ENCODE peak calls at places on chromosome 3, in ten cellular contexts. B, Y, C, R, V, L, Q, O, E and H are unnamed samples.
A peak's percentile ranks its signal among the peaks of the same experiment; 100 is the strongest.

GRCh38 chr3:63405882-63406281 is 127.8 kb downstream of the SYNPR start:
- DNase-seq in Y (no peak), L (no peak), Q (no peak), O (no peak), V (no peak), E (no peak), C (no peak), R (no peak), B (no peak), H (no peak)

GRCh38 chr3:151305081-151305777 is 11.4 kb downstream of the GPR87 start:
- DNase-seq in O (peak; percentile 84), V (no peak), L (peak; percentile 4), R (no peak), E (peak; percentile 61), Y (peak; percentile 28), B (peak; percentile 56), Q (no peak), C (no peak), H (peak; percentile 92)

GRCh38 chr3:194375473-194375872 is 5.9 kb upstream of the LRRC15 start:
- DNase-seq in Y (no peak), Q (no peak), V (no peak), R (no peak), L (no peak), E (no peak), O (no peak), B (no peak), C (no peak), H (no peak)

GRCh38 chr3:152426393-152426792 is 157.7 kb downstream of the MBNL1 start:
- DNase-seq in V (no peak), B (no peak), L (no peak), Y (no peak), Q (no peak), O (no peak), E (no peak), R (no peak), C (no peak), H (no peak)

GRCh38 chr3:30894521-30895289 is at the start of gene GADL1:
- DNase-seq in O (no peak), B (peak; percentile 43), R (no peak), C (peak; percentile 20), Y (no peak), E (peak; percentile 29), Q (peak; percentile 23), V (peak; percentile 28), L (peak; percentile 73), H (no peak)

GRCh38 chr3:71416868-71417267 is 166.7 kb downstream of the FOXP1 start:
- DNase-seq in O (no peak), C (no peak), L (no peak), B (no peak), Y (no peak), R (peak; percentile 68), Q (no peak), V (no peak), E (no peak), H (no peak)

GRCh38 chr3:195763843-195764825 is 43.4 kb downstream of the MUC20 start:
- DNase-seq in E (no peak), C (no peak), O (no peak), L (no peak), Q (no peak), Y (no peak), B (no peak), R (no peak), V (no peak), H (no peak)

GRCh38 chr3:125647318-125648014 is 52.2 kb upstream of the OSBPL11 start:
- DNase-seq in E (no peak), Q (no peak), C (no peak), R (no peak), V (no peak), Y (peak; percentile 59), L (no peak), O (no peak), B (no peak), H (peak; percentile 69)

GRCh38 chr3:87503901-87504498 is 227.6 kb upstream of the POU1F1 start:
- DNase-seq in O (peak; percentile 15), R (no peak), L (peak; percentile 47), V (no peak), C (no peak), Y (peak; percentile 29), Q (no peak), B (no peak), E (peak; percentile 68), H (peak; percentile 39)

GRCh38 chr3:180947761-180948390 is 35.4 kb downstream of the FXR1 start:
- DNase-seq in Q (no peak), V (no peak), R (no peak), C (no peak), L (no peak), Y (no peak), B (no peak), O (no peak), E (no peak), H (no peak)

GRCh38 chr3:121976727-121977126 is 45.3 kb downstream of the ILDR1 start:
- DNase-seq in O (no peak), V (no peak), L (no peak), Y (no peak), E (no peak), C (no peak), Q (no peak), R (no peak), B (no peak), H (no peak)

GRCh38 chr3:146065573-146066006 is 95.4 kb downstream of the PLOD2 start:
- DNase-seq in E (no peak), L (no peak), Y (peak; percentile 35), R (no peak), O (peak; percentile 48), Q (peak; percentile 40), C (peak; percentile 31), B (no peak), V (no peak), H (peak; percentile 39)

GRCh38 chr3:54877675-54878544 is 49.9 kb downstream of the LRTM1 start:
- DNase-seq in C (no peak), Y (no peak), E (no peak), L (no peak), B (peak; percentile 16), Q (no peak), O (no peak), R (no peak), V (no peak), H (no peak)

GRCh38 chr3:140273542-140274195 is 338.7 kb downstream of the CLSTN2 start:
- DNase-seq in R (no peak), C (no peak), B (no peak), O (no peak), Q (no peak), L (no peak), E (no peak), V (no peak), Y (no peak), H (no peak)

GRCh38 chr3:76107935-76108570 is 322.7 kb upstream of the ZNF717 start:
- DNase-seq in O (peak; percentile 24), B (no peak), E (peak; percentile 1), L (peak; percentile 48), Q (no peak), V (no peak), R (no peak), C (no peak), Y (no peak), H (peak; percentile 4)

GRCh38 chr3:59809016-59809415 is 759.2 kb upstream of the CFAP20DC start:
- DNase-seq in B (no peak), R (no peak), O (peak; percentile 56), L (no peak), Y (no peak), Q (no peak), C (no peak), E (no peak), V (no peak), H (no peak)

GRCh38 chr3:127037021-127037400 is 54.1 kb downstream of the PLXNA1 start:
- DNase-seq in L (no peak), C (no peak), E (no peak), V (no peak), Q (no peak), R (no peak), O (no peak), B (peak; percentile 10), Y (no peak), H (no peak)

GRCh38 chr3:25854635-25855034 is 64.7 kb downstream of the OXSM start:
- DNase-seq in O (peak; percentile 23), V (no peak), C (no peak), B (no peak), L (no peak), Y (no peak), R (no peak), E (peak; percentile 16), Q (no peak), H (no peak)

DNA sequence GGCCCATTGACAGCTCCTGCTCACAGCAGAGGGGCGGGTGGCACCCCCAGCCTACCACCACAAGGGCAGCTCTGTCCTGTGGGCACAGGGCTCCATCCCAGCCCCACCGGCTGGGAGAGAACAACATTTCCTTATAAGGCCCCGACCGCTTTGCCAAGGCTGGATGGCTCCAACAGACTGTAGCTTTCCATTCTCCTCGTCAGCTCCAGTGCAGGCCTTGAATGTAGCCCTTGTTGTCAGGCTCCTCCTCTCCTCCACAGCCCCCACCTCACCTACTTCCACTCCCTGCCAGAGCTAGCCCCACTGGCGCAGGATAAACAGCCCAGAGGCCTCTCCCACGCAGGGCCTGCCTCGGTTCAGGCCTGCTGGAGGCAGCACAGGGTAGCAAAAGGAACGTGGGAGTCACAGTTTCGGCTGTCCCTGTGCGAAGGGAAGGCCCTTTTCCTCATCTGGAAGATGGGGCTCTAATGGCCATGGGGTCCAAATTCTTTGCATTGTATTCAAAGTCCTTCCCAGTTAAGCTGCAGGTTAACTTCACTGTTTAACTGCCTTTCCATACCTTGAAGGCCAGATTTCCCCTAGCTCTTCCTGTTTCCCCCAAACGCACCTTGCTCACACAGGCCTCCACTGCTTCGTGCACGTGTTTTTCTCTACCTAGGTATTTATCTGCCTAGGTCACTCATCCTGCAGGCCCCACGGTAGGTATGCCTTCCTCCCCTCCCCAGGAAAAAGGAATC is 101.6 kb upstream of the LPP start:
- DNase-seq in L (no peak), E (no peak), V (peak; percentile 86), R (peak; percentile 24), Q (peak; percentile 89), B (peak; percentile 78), C (peak; percentile 95), O (no peak), Y (peak; percentile 57), H (peak; percentile 66)
- H3K27ac ChIP-seq in L (no peak overlapping the region), E (peak overlapping the region; percentile 5), V (peak overlapping the region; percentile 86), R (peak overlapping the region; percentile 49), Q (peak overlapping the region; percentile 80), B (peak overlapping the region; percentile 65), C (peak overlapping the region; percentile 53), O (no peak overlapping the region), Y (peak overlapping the region; percentile 46), H (peak overlapping the region; percentile 44)

GRCh38 chr3:52781741-52782140 is 4.3 kb downstream of the ITIH1 start:
- DNase-seq in Y (no peak), O (no peak), C (no peak), Q (no peak), B (no peak), V (peak; percentile 3), R (no peak), E (no peak), L (no peak), H (no peak)
- H3K4me3 ChIP-seq in Y (no peak overlapping the region), O (no peak overlapping the region), C (no peak overlapping the region), Q (no peak overlapping the region), B (no peak overlapping the region), V (no peak overlapping the region), R (no peak overlapping the region), E (no peak overlapping the region), L (no peak overlapping the region), H (no peak overlapping the region)

GRCh38 chr3:182794806-182795369 is 1.6 kb downstream of the ATP11B start:
- DNase-seq in Y (no peak), C (no peak), E (no peak), O (no peak), L (no peak), R (no peak), V (no peak), B (no peak), Q (no peak), H (no peak)
- H3K27ac ChIP-seq in Y (peak overlapping the region; percentile 97), C (no peak overlapping the region), E (peak overlapping the region; percentile 87), O (peak overlapping the region; percentile 80), L (peak overlapping the region; percentile 61), R (peak overlapping the region; percentile 98), V (peak overlapping the region; percentile 93), B (peak overlapping the region; percentile 95), Q (peak overlapping the region; percentile 93), H (peak overlapping the region; percentile 97)

GRCh38 chr3:94176886-94177285 is 114.0 kb downstream of the NSUN3 start:
- DNase-seq in B (no peak), Y (no peak), L (no peak), E (no peak), Q (no peak), V (no peak), C (no peak), R (no peak), O (no peak), H (no peak)
- H3K4me3 ChIP-seq in B (no peak overlapping the region), Y (no peak overlapping the region), L (no peak overlapping the region), E (no peak overlapping the region), Q (no peak overlapping the region), V (no peak overlapping the region), C (no peak overlapping the region), R (no peak overlapping the region), O (no peak overlapping the region), H (no peak overlapping the region)